ENCODE peak calls at places on chromosome 15, in four cellular contexts. One of them, this sample, is unnamed.

GRCh38 chr15:25439456-25439836 is 622 bp upstream of the UBE3A start:
- DNase-seq in bronchial epithelial cell: peak; percentile 29
- DNase-seq in GM06990: no peak
- DNase-seq in stomach: peak; percentile 27
- DNase-seq in this sample: no peak

GRCh38 chr15:52011711-52012144 is 7.3 kb upstream of the MAPK6 start:
- DNase-seq in bronchial epithelial cell: no peak
- DNase-seq in stomach: no peak
- DNase-seq in GM06990: no peak
- DNase-seq in this sample: no peak

GRCh38 chr15:95715116-95715888 is 615.2 kb upstream of the NR2F2 start:
- DNase-seq in bronchial epithelial cell: no peak
- DNase-seq in stomach: no peak
- DNase-seq in GM06990: no peak
- DNase-seq in this sample: no peak

GRCh38 chr15:72237286-72238224 is 6.6 kb upstream of the PKM start:
- DNase-seq in stomach: peak; percentile 64
- DNase-seq in GM06990: peak; percentile 36
- DNase-seq in bronchial epithelial cell: peak; percentile 98
- DNase-seq in this sample: no peak

GRCh38 chr15:62444104-62445027 is 279.3 kb upstream of the C2CD4B start:
- DNase-seq in stomach: no peak
- DNase-seq in bronchial epithelial cell: peak; percentile 93
- DNase-seq in GM06990: no peak
- DNase-seq in this sample: no peak

GRCh38 chr15:75167588-75168076 is 34.0 kb upstream of the C15orf39 start:
- DNase-seq in bronchial epithelial cell: peak; percentile 86
- DNase-seq in stomach: no peak
- DNase-seq in GM06990: no peak
- DNase-seq in this sample: no peak

GRCh38 chr15:57751177-57751800 is 44.8 kb downstream of the POLR2M start:
- DNase-seq in bronchial epithelial cell: peak; percentile 48
- DNase-seq in stomach: no peak
- DNase-seq in GM06990: no peak
- DNase-seq in this sample: peak; percentile 26

GRCh38 chr15:70079831-70080230 is 17.9 kb downstream of the TLE3 start:
- DNase-seq in stomach: no peak
- DNase-seq in bronchial epithelial cell: no peak
- DNase-seq in GM06990: no peak
- DNase-seq in this sample: no peak

GRCh38 chr15:50028323-50028722 is 90.7 kb downstream of the ATP8B4 start:
- DNase-seq in bronchial epithelial cell: peak; percentile 60
- DNase-seq in stomach: no peak
- DNase-seq in GM06990: no peak
- DNase-seq in this sample: no peak

GRCh38 chr15:60801336-60801735 is 322.4 kb upstream of the ICE2 start:
- DNase-seq in bronchial epithelial cell: no peak
- DNase-seq in GM06990: no peak
- DNase-seq in stomach: no peak
- DNase-seq in this sample: no peak

GRCh38 chr15:73821181-73821580 is 52.2 kb upstream of the TBC1D21 start:
- DNase-seq in bronchial epithelial cell: no peak
- DNase-seq in GM06990: no peak
- DNase-seq in stomach: no peak
- DNase-seq in this sample: no peak

GRCh38 chr15:74964794-74965193 is 8.2 kb upstream of the RPP25 start:
- DNase-seq in bronchial epithelial cell: peak; percentile 63
- DNase-seq in stomach: no peak
- DNase-seq in GM06990: no peak
- DNase-seq in this sample: no peak

GRCh38 chr15:68271854-68272471 is 5.6 kb upstream of the FEM1B start:
- DNase-seq in stomach: no peak
- DNase-seq in bronchial epithelial cell: peak; percentile 100
- DNase-seq in GM06990: no peak
- DNase-seq in this sample: no peak

DNA sequence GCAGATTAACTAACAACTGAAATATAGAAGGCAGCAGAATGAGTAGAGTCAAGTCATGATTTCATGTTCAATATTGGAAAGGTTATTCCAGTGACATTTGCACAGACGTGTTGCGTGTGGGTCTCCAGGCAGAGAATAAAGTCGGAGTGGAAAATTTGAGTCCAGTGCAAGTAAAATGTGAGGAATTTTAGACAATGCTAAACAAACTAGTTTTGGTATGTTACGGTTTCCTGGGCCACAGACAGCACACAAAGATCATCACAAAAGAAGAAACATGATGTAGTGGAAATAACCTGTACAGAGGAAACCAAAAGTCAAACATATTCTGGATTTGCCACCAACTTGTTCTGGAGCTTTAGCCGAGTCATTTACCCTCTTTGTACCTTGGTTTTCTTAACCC is 367 bp downstream of the OR4F6 start:
- DNase-seq in GM06990: no peak
- DNase-seq in bronchial epithelial cell: no peak
- DNase-seq in stomach: no peak
- DNase-seq in this sample: no peak
- TF ChIP-seq CTCF in GM06990: no peak
- TF ChIP-seq CTCF in bronchial epithelial cell: no peak
- TF ChIP-seq CTCF in stomach: no peak
- TF ChIP-seq CTCF in this sample: no peak

GRCh38 chr15:66745530-66746230 is 43.6 kb downstream of the SMAD6 start:
- DNase-seq in bronchial epithelial cell: no peak
- DNase-seq in GM06990: no peak
- DNase-seq in stomach: no peak
- DNase-seq in this sample: no peak
- H3K36me3 ChIP-seq in bronchial epithelial cell: no peaks in the 10 kb centered on the region
- H3K36me3 ChIP-seq in GM06990: no peaks in the 10 kb centered on the region
- H3K36me3 ChIP-seq in stomach: no peaks in the 10 kb centered on the region
- H3K36me3 ChIP-seq in this sample: no peaks in the 10 kb centered on the region

GRCh38 chr15:55741592-55742497 is 1.1 kb downstream of the PRTG start:
- DNase-seq in GM06990: peak; percentile 43
- DNase-seq in bronchial epithelial cell: no peak
- DNase-seq in stomach: no peak
- DNase-seq in this sample: no peak
- TF ChIP-seq CTCF in GM06990: peak; percentile 2
- TF ChIP-seq CTCF in bronchial epithelial cell: no peak
- TF ChIP-seq CTCF in stomach: no peak
- TF ChIP-seq CTCF in this sample: no peak

GRCh38 chr15:64034519-64034918 is 11.8 kb downstream of the DAPK2 start:
- DNase-seq in GM06990: no peak
- DNase-seq in bronchial epithelial cell: no peak
- DNase-seq in stomach: no peak
- DNase-seq in this sample: no peak

GRCh38 chr15:64032327-64032726 is 14.0 kb downstream of the DAPK2 start:
- DNase-seq in bronchial epithelial cell: no peak
- DNase-seq in GM06990: no peak
- DNase-seq in stomach: no peak
- DNase-seq in this sample: no peak

GRCh38 chr15:64029111-64029510 is 17.2 kb downstream of the DAPK2 start:
- DNase-seq in GM06990: no peak
- DNase-seq in bronchial epithelial cell: no peak
- DNase-seq in stomach: no peak
- DNase-seq in this sample: no peak

GRCh38 chr15:64029633-64030032 is 16.7 kb downstream of the DAPK2 start:
- DNase-seq in GM06990: no peak
- DNase-seq in stomach: no peak
- DNase-seq in bronchial epithelial cell: no peak
- DNase-seq in this sample: no peak

DNA sequence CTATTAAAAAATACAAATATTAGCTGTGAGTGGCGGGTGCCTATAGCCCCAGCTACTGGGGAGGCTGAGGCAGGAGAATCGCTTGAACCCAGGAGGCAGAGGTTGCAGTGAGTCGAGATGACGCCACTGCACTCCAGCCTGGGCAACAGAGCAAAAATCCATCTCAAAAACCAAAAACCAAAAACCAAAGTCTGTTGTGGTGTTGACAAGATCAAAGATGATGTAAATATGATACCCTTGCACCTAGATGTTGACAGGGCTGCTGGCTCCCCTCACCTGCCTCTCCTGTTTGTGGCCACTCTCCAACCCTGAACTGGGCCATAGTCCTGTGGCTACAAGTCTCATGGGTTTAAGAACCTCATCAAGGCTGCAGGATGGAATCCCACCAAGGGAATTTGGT is 16.2 kb downstream of the DAPK2 start:
- DNase-seq in GM06990: no peak
- DNase-seq in bronchial epithelial cell: no peak
- DNase-seq in stomach: no peak
- DNase-seq in this sample: no peak
- H3K36me3 ChIP-seq in GM06990: no peaks in the 10 kb centered on the region
- H3K36me3 ChIP-seq in bronchial epithelial cell: no peaks in the 10 kb centered on the region
- H3K36me3 ChIP-seq in stomach: no peaks in the 10 kb centered on the region
- H3K36me3 ChIP-seq in this sample: no peaks in the 10 kb centered on the region

GRCh38 chr15:85800460-85801123 is 5.9 kb upstream of the KLHL25 start:
- DNase-seq in bronchial epithelial cell: peak; percentile 78
- DNase-seq in stomach: peak; percentile 91
- DNase-seq in GM06990: no peak
- DNase-seq in this sample: peak; percentile 87
- TF ChIP-seq CTCF in bronchial epithelial cell: peak; percentile 57
- TF ChIP-seq CTCF in stomach: peak; percentile 72
- TF ChIP-seq CTCF in GM06990: no peak
- TF ChIP-seq CTCF in this sample: peak; percentile 58

DNA sequence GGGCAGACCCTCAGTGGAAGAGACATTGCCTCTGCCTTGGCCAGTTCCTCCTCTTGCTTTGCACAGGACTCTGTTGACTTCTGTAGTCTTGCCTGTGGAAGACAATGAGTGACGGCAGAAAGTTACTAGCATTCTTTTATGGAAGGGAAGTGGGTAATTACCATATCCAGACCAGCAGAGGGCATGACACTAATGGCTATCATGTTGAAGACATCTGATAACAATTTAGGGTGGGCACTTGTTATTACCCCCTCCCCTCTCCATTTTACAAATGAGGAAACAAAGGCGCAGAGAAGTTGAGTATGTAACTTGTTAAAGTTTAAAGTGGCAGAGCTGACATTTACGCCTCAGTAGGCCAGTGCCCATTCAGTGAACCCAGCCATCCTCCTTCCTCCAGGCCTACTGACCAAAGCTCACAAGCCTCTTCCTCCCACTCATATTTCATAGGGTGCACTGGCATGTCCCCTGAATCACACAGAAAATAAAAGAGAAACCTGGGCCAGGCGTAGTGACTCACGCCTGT is 48.2 kb upstream of the FMN1 start:
- DNase-seq in stomach: no peak
- DNase-seq in bronchial epithelial cell: peak; percentile 85
- DNase-seq in GM06990: no peak
- DNase-seq in this sample: no peak
- H3K36me3 ChIP-seq in stomach: no peaks in the 10 kb centered on the region
- H3K36me3 ChIP-seq in bronchial epithelial cell: no peaks in the 10 kb centered on the region
- H3K36me3 ChIP-seq in GM06990: no peaks in the 10 kb centered on the region
- H3K36me3 ChIP-seq in this sample: no peaks in the 10 kb centered on the region

This sample was measured in mucosa of descending colon.